ENCODE peak calls at places on chromosome 9, in six cellular contexts. X, Y, E, V, I and Z are unnamed samples.

GRCh38 chr9:136605966-136606365 is 56.8 kb upstream of the EGFL7 start:
- DNase-seq in V (no peak), E (no peak), I (no peak), Y (peak), X (no peak), Z (no peak)

GRCh38 chr9:128550226-128550625 is 2.2 kb upstream of the SPTAN1 start:
- DNase-seq in I (peak), X (peak), Y (no peak), V (no peak), E (no peak), Z (no peak)

GRCh38 chr9:93665566-93666278 is 89.3 kb downstream of the PHF2 start:
- DNase-seq in X (no peak), Y (peak), I (no peak), V (no peak), E (no peak), Z (peak)

GRCh38 chr9:120937127-120937526 is 10.5 kb upstream of the TRAF1 start:
- DNase-seq in V (no peak), Y (peak), I (no peak), X (no peak), E (no peak), Z (peak)

GRCh38 chr9:16671591-16672137 is 198.8 kb downstream of the BNC2 start:
- DNase-seq in Y (no peak), V (no peak), X (no peak), E (peak), I (no peak), Z (no peak)

GRCh38 chr9:120544441-120544840 is 35.5 kb downstream of the CDK5RAP2 start:
- DNase-seq in V (no peak), Y (no peak), I (no peak), X (no peak), E (no peak), Z (peak)

GRCh38 chr9:23321049-23321448 is 505.0 kb downstream of the ELAVL2 start:
- DNase-seq in Y (no peak), V (no peak), E (no peak), I (no peak), X (no peak), Z (no peak)

GRCh38 chr9:93245437-93245970 is 61.6 kb downstream of the WNK2 start:
- DNase-seq in X (no peak), I (no peak), E (no peak), Y (no peak), V (no peak), Z (no peak)

GRCh38 chr9:133113928-133114351 is 7.1 kb downstream of the RALGDS start:
- DNase-seq in I (no peak), E (no peak), V (no peak), Y (peak), X (no peak), Z (no peak)

GRCh38 chr9:118318770-118319443 is 614.7 kb downstream of the TLR4 start:
- DNase-seq in I (no peak), V (no peak), X (peak), Y (no peak), E (no peak), Z (no peak)

GRCh38 chr9:98168153-98168780 is 24.2 kb downstream of the CORO2A start:
- DNase-seq in V (no peak), X (no peak), Y (no peak), E (no peak), I (no peak), Z (no peak)

GRCh38 chr9:71920456-71921189 is 9.2 kb downstream of the C9orf85 start:
- DNase-seq in Y (no peak), V (no peak), E (no peak), I (no peak), X (no peak), Z (no peak)

GRCh38 chr9:26669641-26670040 is 223.0 kb downstream of the CAAP1 start:
- DNase-seq in Y (no peak), V (no peak), E (no peak), I (no peak), X (no peak), Z (no peak)

GRCh38 chr9:35675732-35676392 is 2.1 kb downstream of the CA9 start:
- DNase-seq in X (no peak), V (no peak), E (no peak), I (peak), Y (peak), Z (no peak)

GRCh38 chr9:70564464-70565190 is 150.2 kb upstream of the KLF9 start:
- DNase-seq in V (no peak), X (no peak), I (no peak), E (no peak), Y (no peak), Z (no peak)